ENCODE peak calls at places on chromosomes 4 and X, in five cellular contexts. L, O, W, F and D are unnamed samples.
A peak's percentile ranks its signal among the peaks of the same experiment; 100 is the strongest.

GRCh38 chrX:1391370-1391706 is 575 bp downstream of the SLC25A6 start:
- DNase-seq in W (no peak), F (peak; percentile 73), O (no peak), L (peak; percentile 91), D (peak; percentile 87)

GRCh38 chrX:21940356-21940829 is at the start of gene SMS:
- DNase-seq in O (peak; percentile 67), L (peak; percentile 77), W (peak; percentile 75), F (peak; percentile 34), D (no peak)

GRCh38 chr4:102627831-102628523 is 126.8 kb downstream of the NFKB1 start:
- DNase-seq in L (no peak), F (no peak), W (peak; percentile 79), O (no peak), D (no peak)

GRCh38 chr4:7699040-7699439 is 240.6 kb downstream of the AFAP1 start:
- DNase-seq in F (no peak), W (peak; percentile 86), O (no peak), L (no peak), D (no peak)

GRCh38 chr4:71550220-71551190 is 211.7 kb downstream of the SLC4A4 start:
- DNase-seq in W (peak; percentile 84), L (peak; percentile 41), O (no peak), F (no peak), D (no peak)

GRCh38 chrX:138026211-138026610 is 460.3 kb downstream of the ZIC3 start:
- DNase-seq in L (peak; percentile 21), W (no peak), O (no peak), F (no peak), D (no peak)

GRCh38 chr4:17597517-17597916 is 16.9 kb upstream of the MED28 start:
- DNase-seq in W (peak; percentile 6), O (no peak), L (peak; percentile 16), F (no peak), D (no peak)

GRCh38 chrX:275476-275966 is 5.7 kb upstream of the PLCXD1 start:
- DNase-seq in O (no peak), W (no peak), F (no peak), L (no peak), D (no peak)

GRCh38 chrX:20218809-20219505 is 47.8 kb downstream of the RPS6KA3 start:
- DNase-seq in F (no peak), L (peak; percentile 28), W (peak; percentile 20), O (no peak), D (no peak)

GRCh38 chr4:38192516-38192915 is 232.3 kb downstream of the PTTG2 start:
- DNase-seq in L (no peak), O (no peak), F (no peak), W (no peak), D (no peak)

GRCh38 chr4:82825425-82825824 is 26.8 kb upstream of the SCD5 start:
- DNase-seq in W (no peak), F (no peak), L (no peak), O (no peak), D (no peak)

GRCh38 chr4:99652596-99653436 is 4.8 kb downstream of the C4orf54 start:
- DNase-seq in O (no peak), F (no peak), W (no peak), L (no peak), D (no peak)

GRCh38 chr4:81635747-81636146 is 164.0 kb upstream of the RASGEF1B start:
- DNase-seq in L (no peak), W (no peak), F (no peak), O (no peak), D (no peak)

GRCh38 chr4:130029442-130029841 is 933.5 kb downstream of the C4orf33 start:
- DNase-seq in F (peak; percentile 19), W (no peak), O (no peak), L (peak; percentile 87), D (no peak)

GRCh38 chr4:158496030-158496741 is 25.5 kb upstream of the RXFP1 start:
- DNase-seq in W (no peak), L (peak; percentile 66), O (peak; percentile 58), F (peak; percentile 25), D (peak; percentile 36)

GRCh38 chr4:152537881-152538280 is 2.0 kb upstream of the FBXW7 start:
- DNase-seq in F (no peak), W (no peak), O (no peak), L (no peak), D (no peak)

GRCh38 chrX:132677233-132677716 is 188.4 kb upstream of the MBNL3 start:
- DNase-seq in O (no peak), W (no peak), F (no peak), L (no peak), D (no peak)

GRCh38 chr4:169282429-169283113 is 11.8 kb upstream of the SH3RF1 start:
- DNase-seq in W (peak; percentile 78), L (no peak), F (no peak), O (no peak), D (no peak)

GRCh38 chr4:134470544-134470943 is 269.0 kb upstream of the PABPC4L start:
- DNase-seq in O (peak; percentile 46), L (peak; percentile 85), F (no peak), W (no peak), D (no peak)

GRCh38 chr4:80197132-80197573 is at the start of gene PRDM8:
- DNase-seq in L (peak; percentile 35), W (peak; percentile 73), O (no peak), F (no peak), D (no peak)

GRCh38 chr4:48047421-48047844 is 30.9 kb downstream of the NIPAL1 start:
- DNase-seq in L (no peak), F (no peak), W (no peak), O (no peak), D (no peak)

GRCh38 chrX:63751481-63751880 is 33.5 kb downstream of the ARHGEF9 start:
- DNase-seq in O (no peak), F (no peak), W (no peak), L (no peak), D (no peak)

GRCh38 chr4:174012135-174012923 is 271.1 kb downstream of the FBXO8 start:
- DNase-seq in O (no peak), F (no peak), L (no peak), W (no peak), D (no peak)

GRCh38 chr4:8707045-8707781 is 114.6 kb downstream of the CPZ start:
- DNase-seq in F (no peak), L (no peak), W (no peak), O (peak; percentile 27), D (no peak)

GRCh38 chr4:6892190-6892908 is 17.3 kb upstream of the TBC1D14 start:
- DNase-seq in F (no peak), L (peak; percentile 39), O (peak; percentile 74), W (peak; percentile 79), D (no peak)

GRCh38 chrX:65600106-65600505 is 65.5 kb upstream of the LAS1L start:
- DNase-seq in F (no peak), L (no peak), W (no peak), O (no peak), D (no peak)

GRCh38 chr4:109873791-109874514 is 26.0 kb downstream of the LRIT3 start:
- DNase-seq in O (no peak), F (no peak), L (no peak), W (peak; percentile 2), D (no peak)

GRCh38 chr4:19774690-19775256 is 476.9 kb upstream of the SLIT2 start:
- DNase-seq in F (no peak), L (no peak), O (no peak), W (peak; percentile 44), D (no peak)

GRCh38 chrX:82384401-82384800 is 1123.7 kb upstream of the POU3F4 start:
- DNase-seq in W (no peak), F (no peak), O (no peak), L (no peak), D (no peak)

GRCh38 chr4:3862640-3863420 is 96.6 kb downstream of the ADRA2C start:
- DNase-seq in W (no peak), O (peak; percentile 97), L (peak; percentile 92), F (peak; percentile 70), D (peak; percentile 51)

GRCh38 chrX:1727531-1728027 is 112.7 kb downstream of the ASMT start:
- DNase-seq in O (peak; percentile 74), L (peak; percentile 96), W (no peak), F (peak; percentile 77), D (peak; percentile 11)

GRCh38 chrX:48599341-48599740 is 2.0 kb downstream of the WDR13 start:
- DNase-seq in W (no peak), F (no peak), O (no peak), L (no peak), D (no peak)

GRCh38 chrX:94961730-94962129 is 1287.7 kb downstream of the FAM133A start:
- DNase-seq in W (no peak), L (peak; percentile 10), O (no peak), F (no peak), D (no peak)

GRCh38 chr4:1713003-1713397 is 881 bp upstream of the SLBP start:
- DNase-seq in F (no peak), L (peak; percentile 76), W (no peak), O (no peak), D (no peak)
- H3K18ac ChIP-seq in F (peak overlapping the region; percentile 48), L (no peak overlapping the region), W (no peak overlapping the region), O (peak overlapping the region; percentile 71), D (peak overlapping the region; percentile 90)

GRCh38 chr4:90958256-90958895 is 831.2 kb downstream of the CCSER1 start:
- DNase-seq in F (no peak), O (no peak), W (peak; percentile 69), L (peak; percentile 78), D (no peak)
- H2BK5ac ChIP-seq in F (no peak overlapping the region), O (no peak overlapping the region), W (no peak overlapping the region), L (no peak overlapping the region), D (no peak overlapping the region)

DNA sequence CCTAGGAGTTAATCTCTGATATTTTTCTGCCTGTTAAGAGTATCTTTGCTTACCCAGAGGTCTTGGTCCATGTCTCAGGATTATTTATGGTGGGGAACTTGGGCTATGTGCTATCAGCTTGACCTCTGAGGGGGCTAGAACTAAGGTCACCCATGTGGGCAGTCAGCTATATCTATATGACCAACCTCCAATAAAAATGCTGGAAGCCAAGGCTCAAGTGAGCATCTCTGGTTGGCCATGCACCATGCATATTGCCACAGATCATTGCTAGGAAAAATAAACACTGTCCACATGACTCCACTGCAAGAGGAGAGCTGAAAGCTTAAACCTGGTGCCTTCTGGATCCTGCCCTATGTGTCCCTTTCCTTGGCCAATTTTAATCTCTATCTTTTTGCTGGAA is 196.5 kb upstream of the SLC7A11 start:
- DNase-seq in L (no peak), F (no peak), O (no peak), W (peak; percentile 47), D (no peak)
- H4K8ac ChIP-seq in L (no peak overlapping the region), F (no peak overlapping the region), O (no peak overlapping the region), W (no peak overlapping the region), D (no peak overlapping the region)

DNA sequence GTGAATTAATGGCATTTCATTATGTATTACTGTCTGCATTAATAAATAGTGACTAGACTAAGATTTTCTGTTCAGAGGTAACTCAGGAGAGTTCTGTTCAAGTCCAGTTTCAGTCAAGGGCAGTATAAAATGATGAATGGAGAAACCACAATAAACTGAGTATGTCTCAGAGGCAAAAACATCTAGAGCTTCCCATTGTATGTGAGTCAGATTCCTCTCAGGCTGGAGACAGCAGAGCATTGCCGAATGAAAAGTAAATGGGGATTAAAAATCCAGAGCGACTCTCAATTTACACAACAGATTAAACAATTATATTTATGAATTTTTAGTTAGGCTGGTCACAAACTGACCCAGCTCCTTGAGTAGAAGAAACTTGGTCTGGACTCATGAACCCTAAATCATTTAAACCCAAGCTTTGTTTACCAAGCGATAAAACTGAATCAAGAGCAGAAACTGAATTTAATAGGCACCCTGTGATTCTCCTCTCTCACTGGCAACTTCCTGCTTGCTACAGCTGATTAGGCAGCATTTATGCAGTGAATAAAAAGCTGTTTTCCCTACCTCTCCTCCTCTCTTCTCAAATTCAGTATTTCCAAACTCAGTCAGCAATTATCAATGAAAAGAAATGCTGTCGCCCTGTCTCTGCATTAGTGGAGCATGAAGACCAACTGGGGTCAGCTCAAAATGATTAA is 567.9 kb downstream of the PDHA2 start:
- DNase-seq in L (no peak), F (no peak), O (no peak), W (no peak), D (no peak)
- H3K18ac ChIP-seq in L (no peak overlapping the region), F (no peak overlapping the region), O (no peak overlapping the region), W (no peak overlapping the region), D (no peak overlapping the region)